ENCODE peak calls at places on chromosomes 4 and X, in four cellular contexts. P is HepG2, R is K562, U is GM12878. D is an unnamed sample.

GRCh38 chr4:1113311-1114009 is at the start of gene RNF212:
- DNase-seq in P (no peak), R (no peak), U (no peak), D (no peak)

GRCh38 chr4:188372051-188372450 is 232.8 kb downstream of the TRIML1 start:
- DNase-seq in P (no peak), R (no peak), U (no peak), D (no peak)

GRCh38 chr4:1808396-1808795 is 15.3 kb downstream of the FGFR3 start:
- DNase-seq in P (no peak), R (no peak), U (no peak), D (no peak)

GRCh38 chr4:60201052-60201673 is 999.0 kb upstream of the ADGRL3 start:
- DNase-seq in P (peak; percentile 24), R (peak; percentile 23), U (no peak), D (peak; percentile 33)

GRCh38 chrX:15686818-15687685 is 22.4 kb upstream of the CLTRN start:
- DNase-seq in P (peak; percentile 46), R (peak; percentile 30), U (peak; percentile 34), D (peak; percentile 63)

GRCh38 chrX:2536974-2537373 is 36.2 kb upstream of the DHRSX start:
- DNase-seq in P (no peak), R (no peak), U (no peak), D (no peak)

GRCh38 chr4:108861339-108861738 is 98.5 kb upstream of the ETNPPL start:
- DNase-seq in P (no peak), R (no peak), U (no peak), D (peak; percentile 16)

GRCh38 chr4:3387943-3388348 is 53.8 kb upstream of the HGFAC start:
- DNase-seq in P (no peak), R (no peak), U (no peak), D (no peak)

GRCh38 chr4:78645853-78646757 is 94.5 kb downstream of the ANXA3 start:
- DNase-seq in P (peak; percentile 36), R (no peak), U (no peak), D (no peak)

GRCh38 chr4:26300314-26301307 is 20.2 kb upstream of the RBPJ start:
- DNase-seq in P (no peak), R (no peak), U (no peak), D (no peak)

GRCh38 chr4:133154725-133155124 is 5.6 kb downstream of the PCDH10 start:
- DNase-seq in P (peak; percentile 4), R (no peak), U (no peak), D (peak; percentile 16)

GRCh38 chrX:73877687-73878086 is 314.7 kb downstream of the CHIC1 start:
- DNase-seq in P (no peak), R (no peak), U (no peak), D (no peak)

GRCh38 chr4:6673660-6674499 is 19.8 kb upstream of the S100P start:
- DNase-seq in P (peak; percentile 90), R (peak; percentile 96), U (peak; percentile 80), D (peak; percentile 98)

GRCh38 chr4:89298160-89298559 is 9.4 kb downstream of the GPRIN3 start:
- DNase-seq in P (no peak), R (no peak), U (no peak), D (no peak)

GRCh38 chrX:20143111-20143510 is 1.5 kb upstream of the EIF1AX start:
- DNase-seq in P (no peak), R (no peak), U (no peak), D (no peak)

GRCh38 chr4:17414392-17414791 is 97.5 kb downstream of the QDPR start:
- DNase-seq in P (no peak), R (no peak), U (no peak), D (no peak)

GRCh38 chr4:85828295-85828910 is 353.5 kb downstream of the ARHGAP24 start:
- DNase-seq in P (no peak), R (no peak), U (no peak), D (no peak)

GRCh38 chr4:83075696-83076095 is 38.8 kb downstream of the PLAC8 start:
- DNase-seq in P (no peak), R (no peak), U (no peak), D (no peak)

GRCh38 chr4:5752803-5753184 is 41.8 kb downstream of the EVC start:
- DNase-seq in P (no peak), R (no peak), U (no peak), D (no peak)

GRCh38 chrX:36436286-36436860 is 516.8 kb downstream of the CFAP47 start:
- DNase-seq in P (no peak), R (no peak), U (no peak), D (no peak)

DNA sequence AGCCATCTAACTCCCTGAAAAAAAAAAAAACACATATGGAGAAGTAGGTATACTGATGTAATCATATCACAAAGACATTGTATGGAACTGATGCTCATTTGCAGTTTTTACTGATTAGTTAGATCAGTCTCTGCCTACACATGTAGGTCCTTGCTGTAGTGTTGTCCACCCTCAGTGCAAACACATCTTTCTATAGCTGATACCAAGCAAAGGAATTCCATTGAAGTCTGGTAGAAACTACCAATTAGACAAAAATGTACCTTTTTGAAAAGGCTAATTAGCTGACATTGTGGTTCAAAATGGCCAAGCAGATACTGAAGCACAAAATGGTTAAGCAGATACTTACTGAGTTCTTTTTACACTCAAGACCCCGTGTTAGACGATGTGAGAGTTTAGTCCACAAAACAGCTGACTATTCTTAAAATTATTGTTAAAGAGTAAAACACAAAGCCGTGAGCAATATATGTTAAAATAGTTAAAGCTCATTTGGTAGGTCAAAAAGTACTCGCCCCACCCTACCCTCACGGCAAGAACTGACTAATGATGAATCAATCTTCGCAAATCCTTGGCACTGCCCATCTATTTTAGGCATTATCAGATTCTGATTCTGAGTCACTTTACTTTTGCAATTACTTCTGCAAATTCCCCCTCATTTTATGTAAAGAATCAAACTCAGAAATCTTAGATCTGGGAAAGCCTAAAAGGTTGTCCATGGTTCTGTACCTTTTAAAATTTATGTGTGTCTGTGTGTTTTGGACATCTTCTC is 40.4 kb downstream of the COL4A6 start:
- DNase-seq in P (no peak), R (no peak), U (no peak), D (no peak)
- TF ChIP-seq TARDBP in P (no peak), R (no peak), U (no peak), D (no peak)

GRCh38 chrX:68881911-68882310 is 53.1 kb downstream of the EFNB1 start:
- DNase-seq in P (no peak), R (no peak), U (no peak), D (no peak)
- TF ChIP-seq FOXM1 in P (no peak), R (no peak), U (no peak), D (no peak)

GRCh38 chr4:100450449-100450848 is 67.4 kb downstream of the EMCN start:
- DNase-seq in P (no peak), R (no peak), U (no peak), D (no peak)
- TF ChIP-seq TARDBP in P (no peak), R (no peak), U (no peak), D (no peak)

GRCh38 chr4:140740422-140740821 is 15.8 kb downstream of the TBC1D9 start:
- DNase-seq in P (peak; percentile 50), R (no peak), U (no peak), D (no peak)
- TF ChIP-seq FOXM1 in P (no peak), R (no peak), U (no peak), D (no peak)

GRCh38 chr4:14338206-14338605 is 664.1 kb upstream of the CPEB2 start:
- DNase-seq in P (no peak), R (no peak), U (no peak), D (no peak)
- TF ChIP-seq TARDBP in P (no peak), R (no peak), U (no peak), D (no peak)

DNA sequence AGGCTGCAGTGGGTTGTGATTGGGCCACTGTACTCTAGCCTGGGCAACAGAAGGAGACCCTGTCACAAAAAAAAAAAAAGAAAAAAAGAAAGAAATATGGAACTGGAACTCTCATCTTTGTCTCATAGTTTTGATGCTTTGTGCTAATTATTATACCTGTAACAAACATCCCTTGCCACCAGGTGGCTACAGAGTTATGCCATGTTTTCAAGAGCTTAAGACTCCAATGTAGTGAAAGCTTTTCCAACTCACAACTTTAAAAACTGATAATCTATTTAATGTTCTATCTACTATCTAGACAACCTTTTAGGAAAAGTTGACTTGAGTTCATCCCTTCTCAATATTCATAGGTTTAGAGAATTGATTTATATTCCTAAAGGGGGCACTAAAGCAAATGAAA is 42.4 kb downstream of the HTR2C start:
- DNase-seq in P (peak; percentile 0), R (peak; percentile 10), U (no peak), D (peak; percentile 36)
- TF ChIP-seq FOXM1 in P (no peak), R (no peak), U (no peak), D (no peak)

DNA sequence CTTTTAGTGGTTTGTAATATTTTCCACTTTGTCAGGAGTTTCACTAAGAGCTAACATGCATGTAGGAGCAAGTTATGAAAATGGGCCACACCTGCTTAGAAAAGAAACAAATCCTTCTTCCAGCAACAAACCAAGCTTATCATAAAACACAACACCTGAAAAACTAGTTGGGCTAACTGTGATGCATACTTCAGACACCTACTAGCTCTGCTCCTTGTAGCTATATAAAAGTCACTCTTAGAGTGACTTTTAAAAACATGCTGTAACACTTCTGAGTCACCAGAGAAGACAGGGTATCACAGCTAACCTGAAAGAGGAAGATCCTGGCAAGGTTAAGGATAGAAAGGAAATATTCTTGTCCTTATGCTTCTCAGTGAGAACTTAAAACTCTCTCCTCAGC is 3.6 kb upstream of the SLAIN2 start:
- DNase-seq in P (no peak), R (no peak), U (no peak), D (no peak)
- TF ChIP-seq TARDBP in P (no peak), R (no peak), U (no peak), D (no peak)

DNA sequence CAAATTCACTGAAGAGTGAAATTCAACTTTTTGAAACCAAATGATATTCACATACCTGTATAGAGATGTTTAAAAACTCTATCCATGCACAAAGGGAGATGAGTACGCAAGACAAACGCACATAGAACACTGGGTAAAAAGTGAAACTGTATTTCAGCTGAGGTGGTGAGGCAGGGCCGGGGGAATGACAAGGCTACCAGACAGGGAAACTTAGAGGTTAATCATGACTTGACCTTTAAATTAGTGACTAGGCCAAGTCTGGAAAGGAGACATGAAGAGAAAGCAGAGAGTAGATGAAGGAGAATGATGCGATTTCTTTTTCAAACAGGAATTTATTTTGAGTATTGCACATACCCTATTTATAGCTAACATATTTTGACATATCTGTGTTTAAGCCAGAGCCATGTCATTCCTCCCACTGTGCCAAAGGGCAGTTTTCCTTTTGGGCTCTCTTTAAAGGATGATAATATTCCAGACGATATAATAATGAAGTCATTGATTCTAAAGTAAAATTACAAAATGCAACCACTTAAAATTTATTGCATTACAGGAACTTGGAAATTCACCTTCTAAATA is 49.4 kb downstream of the ARHGEF6 start:
- DNase-seq in P (no peak), R (no peak), U (no peak), D (no peak)
- TF ChIP-seq FOXM1 in P (no peak), R (no peak), U (no peak), D (no peak)